ENCODE peak calls at places on chromosome 2, in ten cellular contexts. One of them, this sample, is unnamed.

GRCh38 chr2:18749912-18750526 is 160.7 kb upstream of the NT5C1B start:
- DNase-seq in OCI-LY7: peak
- DNase-seq in right lobe of liver: peak
- DNase-seq in pancreas: no peak
- DNase-seq in fibroblast of pulmonary artery: peak
- DNase-seq in tibial artery: peak
- DNase-seq in hepatocyte: peak
- DNase-seq in CD4-positive, alpha-beta T cell: peak
- DNase-seq in tibial nerve: peak
- DNase-seq in heart left ventricle: peak
- DNase-seq in this sample: peak

GRCh38 chr2:241798081-241798630 is 10.8 kb upstream of the NEU4 start:
- DNase-seq in OCI-LY7: no peak
- DNase-seq in right lobe of liver: no peak
- DNase-seq in pancreas: peak
- DNase-seq in fibroblast of pulmonary artery: no peak
- DNase-seq in tibial artery: peak
- DNase-seq in hepatocyte: no peak
- DNase-seq in CD4-positive, alpha-beta T cell: no peak
- DNase-seq in tibial nerve: no peak
- DNase-seq in heart left ventricle: no peak
- DNase-seq in this sample: no peak

GRCh38 chr2:19138264-19138825 is 220.1 kb downstream of the OSR1 start:
- DNase-seq in OCI-LY7: no peak
- DNase-seq in right lobe of liver: no peak
- DNase-seq in pancreas: no peak
- DNase-seq in fibroblast of pulmonary artery: no peak
- DNase-seq in tibial artery: no peak
- DNase-seq in hepatocyte: no peak
- DNase-seq in CD4-positive, alpha-beta T cell: no peak
- DNase-seq in tibial nerve: no peak
- DNase-seq in heart left ventricle: no peak
- DNase-seq in this sample: no peak

GRCh38 chr2:178523596-178524134 is 43.4 kb downstream of the PLEKHA3 start:
- DNase-seq in OCI-LY7: no peak
- DNase-seq in right lobe of liver: no peak
- DNase-seq in pancreas: no peak
- DNase-seq in fibroblast of pulmonary artery: no peak
- DNase-seq in tibial artery: no peak
- DNase-seq in hepatocyte: peak
- DNase-seq in CD4-positive, alpha-beta T cell: no peak
- DNase-seq in tibial nerve: no peak
- DNase-seq in heart left ventricle: no peak
- DNase-seq in this sample: peak

GRCh38 chr2:58913082-58913726 is 672.1 kb upstream of the FANCL start:
- DNase-seq in OCI-LY7: no peak
- DNase-seq in right lobe of liver: no peak
- DNase-seq in pancreas: no peak
- DNase-seq in fibroblast of pulmonary artery: no peak
- DNase-seq in tibial artery: no peak
- DNase-seq in hepatocyte: no peak
- DNase-seq in CD4-positive, alpha-beta T cell: no peak
- DNase-seq in tibial nerve: no peak
- DNase-seq in heart left ventricle: no peak
- DNase-seq in this sample: no peak

GRCh38 chr2:19119326-19120001 is 239.0 kb downstream of the OSR1 start:
- DNase-seq in OCI-LY7: no peak
- DNase-seq in right lobe of liver: no peak
- DNase-seq in pancreas: no peak
- DNase-seq in fibroblast of pulmonary artery: no peak
- DNase-seq in tibial artery: no peak
- DNase-seq in hepatocyte: no peak
- DNase-seq in CD4-positive, alpha-beta T cell: no peak
- DNase-seq in tibial nerve: no peak
- DNase-seq in heart left ventricle: no peak
- DNase-seq in this sample: no peak

GRCh38 chr2:64379221-64379620 is 74.7 kb upstream of the LGALSL start:
- DNase-seq in OCI-LY7: no peak
- DNase-seq in right lobe of liver: no peak
- DNase-seq in pancreas: no peak
- DNase-seq in fibroblast of pulmonary artery: no peak
- DNase-seq in tibial artery: no peak
- DNase-seq in hepatocyte: no peak
- DNase-seq in CD4-positive, alpha-beta T cell: no peak
- DNase-seq in tibial nerve: no peak
- DNase-seq in heart left ventricle: no peak
- DNase-seq in this sample: no peak

GRCh38 chr2:46183426-46183825 is 113.8 kb upstream of the EPAS1 start:
- DNase-seq in OCI-LY7: no peak
- DNase-seq in right lobe of liver: peak
- DNase-seq in pancreas: no peak
- DNase-seq in fibroblast of pulmonary artery: no peak
- DNase-seq in tibial artery: no peak
- DNase-seq in hepatocyte: no peak
- DNase-seq in CD4-positive, alpha-beta T cell: no peak
- DNase-seq in tibial nerve: no peak
- DNase-seq in heart left ventricle: no peak
- DNase-seq in this sample: no peak

GRCh38 chr2:239774142-239774462 is 251.0 kb downstream of the NDUFA10 start:
- DNase-seq in OCI-LY7: no peak
- DNase-seq in right lobe of liver: no peak
- DNase-seq in pancreas: no peak
- DNase-seq in fibroblast of pulmonary artery: no peak
- DNase-seq in tibial artery: peak
- DNase-seq in hepatocyte: no peak
- DNase-seq in CD4-positive, alpha-beta T cell: no peak
- DNase-seq in tibial nerve: no peak
- DNase-seq in heart left ventricle: no peak
- DNase-seq in this sample: no peak

GRCh38 chr2:99600929-99601680 is 111.3 kb upstream of the REV1 start:
- DNase-seq in OCI-LY7: no peak
- DNase-seq in right lobe of liver: no peak
- DNase-seq in pancreas: no peak
- DNase-seq in fibroblast of pulmonary artery: no peak
- DNase-seq in tibial artery: no peak
- DNase-seq in hepatocyte: no peak
- DNase-seq in CD4-positive, alpha-beta T cell: no peak
- DNase-seq in tibial nerve: no peak
- DNase-seq in heart left ventricle: no peak
- DNase-seq in this sample: no peak

GRCh38 chr2:206435738-206436137 is 7.6 kb upstream of the ADAM23 start:
- DNase-seq in OCI-LY7: no peak
- DNase-seq in right lobe of liver: no peak
- DNase-seq in pancreas: no peak
- DNase-seq in fibroblast of pulmonary artery: peak
- DNase-seq in tibial artery: no peak
- DNase-seq in hepatocyte: no peak
- DNase-seq in CD4-positive, alpha-beta T cell: no peak
- DNase-seq in tibial nerve: no peak
- DNase-seq in heart left ventricle: no peak
- DNase-seq in this sample: no peak

GRCh38 chr2:216387262-216387661 is 15.0 kb upstream of the MARCHF4 start:
- DNase-seq in OCI-LY7: no peak
- DNase-seq in right lobe of liver: no peak
- DNase-seq in pancreas: no peak
- DNase-seq in fibroblast of pulmonary artery: no peak
- DNase-seq in tibial artery: no peak
- DNase-seq in hepatocyte: no peak
- DNase-seq in CD4-positive, alpha-beta T cell: no peak
- DNase-seq in tibial nerve: no peak
- DNase-seq in heart left ventricle: no peak
- DNase-seq in this sample: no peak

DNA sequence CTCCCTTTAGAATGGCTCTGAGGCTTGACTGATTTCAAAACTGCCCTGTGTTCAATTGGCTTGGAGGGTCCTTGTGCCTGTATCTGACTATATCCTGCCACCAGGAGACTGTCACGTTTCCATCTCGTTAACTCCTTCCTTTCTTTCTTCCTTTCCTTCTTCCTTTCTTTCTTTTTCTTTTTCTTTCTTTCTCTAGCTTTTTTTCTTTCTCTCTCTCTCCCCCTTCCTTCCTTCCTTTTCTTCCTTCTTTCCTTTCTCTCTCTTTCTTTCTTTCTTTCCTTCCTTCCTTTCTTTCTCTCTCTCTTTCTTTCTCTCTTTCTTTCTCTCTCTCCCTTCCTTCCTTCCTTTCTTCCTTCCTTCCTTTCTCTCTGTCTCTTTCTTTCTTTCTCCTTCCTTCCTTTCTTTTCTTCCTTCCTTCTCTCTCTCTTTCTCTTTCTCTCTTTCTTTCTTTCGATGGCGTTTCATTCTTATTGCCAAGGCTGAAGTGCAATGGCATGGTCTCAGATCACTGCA is 38.1 kb upstream of the EML6 start:
- DNase-seq in OCI-LY7: no peak
- DNase-seq in right lobe of liver: no peak
- DNase-seq in pancreas: no peak
- DNase-seq in fibroblast of pulmonary artery: no peak
- DNase-seq in tibial artery: no peak
- DNase-seq in hepatocyte: no peak
- DNase-seq in CD4-positive, alpha-beta T cell: no peak
- DNase-seq in tibial nerve: no peak
- DNase-seq in heart left ventricle: no peak
- DNase-seq in this sample: no peak
- TF ChIP-seq CTCF in OCI-LY7: no peak
- TF ChIP-seq CTCF in right lobe of liver: no peak
- TF ChIP-seq CTCF in pancreas: no peak
- TF ChIP-seq CTCF in fibroblast of pulmonary artery: no peak
- TF ChIP-seq CTCF in tibial artery: no peak
- TF ChIP-seq CTCF in hepatocyte: no peak
- TF ChIP-seq CTCF in CD4-positive, alpha-beta T cell: no peak
- TF ChIP-seq CTCF in tibial nerve: no peak
- TF ChIP-seq CTCF in heart left ventricle: no peak
- TF ChIP-seq CTCF in this sample: no peak

GRCh38 chr2:136068828-136069227 is 49.1 kb downstream of the CXCR4 start:
- DNase-seq in OCI-LY7: peak
- DNase-seq in right lobe of liver: no peak
- DNase-seq in pancreas: no peak
- DNase-seq in fibroblast of pulmonary artery: no peak
- DNase-seq in tibial artery: no peak
- DNase-seq in hepatocyte: no peak
- DNase-seq in CD4-positive, alpha-beta T cell: no peak
- DNase-seq in tibial nerve: no peak
- DNase-seq in heart left ventricle: no peak
- DNase-seq in this sample: no peak

GRCh38 chr2:136072616-136073015 is 45.3 kb downstream of the CXCR4 start:
- DNase-seq in OCI-LY7: peak
- DNase-seq in right lobe of liver: no peak
- DNase-seq in pancreas: no peak
- DNase-seq in fibroblast of pulmonary artery: no peak
- DNase-seq in tibial artery: no peak
- DNase-seq in hepatocyte: no peak
- DNase-seq in CD4-positive, alpha-beta T cell: no peak
- DNase-seq in tibial nerve: no peak
- DNase-seq in heart left ventricle: no peak
- DNase-seq in this sample: no peak

GRCh38 chr2:136067897-136068540 is 49.9 kb downstream of the CXCR4 start:
- DNase-seq in OCI-LY7: no peak
- DNase-seq in right lobe of liver: no peak
- DNase-seq in pancreas: no peak
- DNase-seq in fibroblast of pulmonary artery: no peak
- DNase-seq in tibial artery: no peak
- DNase-seq in hepatocyte: no peak
- DNase-seq in CD4-positive, alpha-beta T cell: no peak
- DNase-seq in tibial nerve: no peak
- DNase-seq in heart left ventricle: no peak
- DNase-seq in this sample: no peak

GRCh38 chr2:136067465-136067864 is 50.5 kb downstream of the CXCR4 start:
- DNase-seq in OCI-LY7: no peak
- DNase-seq in right lobe of liver: no peak
- DNase-seq in pancreas: no peak
- DNase-seq in fibroblast of pulmonary artery: no peak
- DNase-seq in tibial artery: no peak
- DNase-seq in hepatocyte: no peak
- DNase-seq in CD4-positive, alpha-beta T cell: no peak
- DNase-seq in tibial nerve: no peak
- DNase-seq in heart left ventricle: no peak
- DNase-seq in this sample: no peak

DNA sequence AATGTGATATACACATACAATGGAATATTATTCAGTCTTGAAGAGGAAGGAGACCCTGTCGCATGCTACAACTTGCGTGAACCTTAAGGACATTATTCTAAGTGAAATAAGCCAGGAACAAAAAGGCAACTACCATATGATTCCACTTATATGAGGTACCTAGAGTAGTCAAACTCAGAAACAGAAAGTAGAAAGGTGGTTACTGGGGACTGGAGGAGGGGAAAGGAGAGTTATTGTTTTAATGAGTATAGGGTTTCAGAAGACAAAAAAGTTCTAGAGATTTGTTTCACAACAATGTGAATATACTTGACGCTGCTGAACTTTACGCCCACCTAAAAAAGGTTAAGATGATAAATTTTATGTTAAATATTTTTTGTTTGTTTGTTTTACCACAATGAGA is 47.0 kb downstream of the CXCR4 start:
- DNase-seq in OCI-LY7: no peak
- DNase-seq in right lobe of liver: no peak
- DNase-seq in pancreas: no peak
- DNase-seq in fibroblast of pulmonary artery: no peak
- DNase-seq in tibial artery: no peak
- DNase-seq in hepatocyte: no peak
- DNase-seq in CD4-positive, alpha-beta T cell: no peak
- DNase-seq in tibial nerve: no peak
- DNase-seq in heart left ventricle: no peak
- DNase-seq in this sample: no peak
- TF ChIP-seq CTCF in OCI-LY7: no peak
- TF ChIP-seq CTCF in right lobe of liver: no peak
- TF ChIP-seq CTCF in pancreas: no peak
- TF ChIP-seq CTCF in fibroblast of pulmonary artery: no peak
- TF ChIP-seq CTCF in tibial artery: no peak
- TF ChIP-seq CTCF in hepatocyte: no peak
- TF ChIP-seq CTCF in CD4-positive, alpha-beta T cell: no peak
- TF ChIP-seq CTCF in tibial nerve: no peak
- TF ChIP-seq CTCF in heart left ventricle: no peak
- TF ChIP-seq CTCF in this sample: no peak

GRCh38 chr2:84858123-84858522 is 22.8 kb downstream of the TRABD2A start:
- DNase-seq in OCI-LY7: peak
- DNase-seq in right lobe of liver: peak
- DNase-seq in pancreas: no peak
- DNase-seq in fibroblast of pulmonary artery: no peak
- DNase-seq in tibial artery: no peak
- DNase-seq in hepatocyte: no peak
- DNase-seq in CD4-positive, alpha-beta T cell: no peak
- DNase-seq in tibial nerve: no peak
- DNase-seq in heart left ventricle: no peak
- DNase-seq in this sample: no peak
- TF ChIP-seq CTCF in OCI-LY7: peak
- TF ChIP-seq CTCF in right lobe of liver: peak
- TF ChIP-seq CTCF in pancreas: no peak
- TF ChIP-seq CTCF in fibroblast of pulmonary artery: no peak
- TF ChIP-seq CTCF in tibial artery: no peak
- TF ChIP-seq CTCF in hepatocyte: peak
- TF ChIP-seq CTCF in CD4-positive, alpha-beta T cell: peak
- TF ChIP-seq CTCF in tibial nerve: no peak
- TF ChIP-seq CTCF in heart left ventricle: no peak
- TF ChIP-seq CTCF in this sample: no peak

DNA sequence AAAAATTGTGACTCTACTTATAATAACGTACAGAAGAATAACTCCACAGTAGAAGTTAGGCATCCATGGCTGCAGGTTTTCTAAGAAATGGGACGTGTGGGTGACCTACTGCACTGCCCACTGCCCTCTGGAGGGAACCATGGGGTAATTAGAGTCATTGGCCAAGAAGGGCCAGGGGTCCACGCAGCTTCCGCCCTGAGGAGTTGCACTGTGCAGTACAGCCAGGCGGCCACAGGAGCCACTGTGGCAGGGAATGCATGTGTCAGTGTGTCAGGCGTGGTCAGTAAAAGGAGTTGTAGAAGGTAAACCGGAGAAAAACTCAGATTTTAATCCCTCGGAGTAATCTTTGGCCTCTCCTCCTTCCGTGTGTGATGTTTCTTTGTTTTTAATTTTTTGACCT is 24.8 kb downstream of the NCK2 start:
- DNase-seq in OCI-LY7: no peak
- DNase-seq in right lobe of liver: no peak
- DNase-seq in pancreas: no peak
- DNase-seq in fibroblast of pulmonary artery: no peak
- DNase-seq in tibial artery: no peak
- DNase-seq in hepatocyte: peak
- DNase-seq in CD4-positive, alpha-beta T cell: no peak
- DNase-seq in tibial nerve: no peak
- DNase-seq in heart left ventricle: no peak
- DNase-seq in this sample: no peak
- TF ChIP-seq CTCF in OCI-LY7: peak
- TF ChIP-seq CTCF in right lobe of liver: no peak
- TF ChIP-seq CTCF in pancreas: no peak
- TF ChIP-seq CTCF in fibroblast of pulmonary artery: peak
- TF ChIP-seq CTCF in tibial artery: no peak
- TF ChIP-seq CTCF in hepatocyte: peak
- TF ChIP-seq CTCF in CD4-positive, alpha-beta T cell: no peak
- TF ChIP-seq CTCF in tibial nerve: no peak
- TF ChIP-seq CTCF in heart left ventricle: no peak
- TF ChIP-seq CTCF in this sample: no peak

This sample was measured in Calu3.